ENCODE peak calls at places on chromosomes 5 and 9, in four cellular contexts. A is neural progenitor cell, Y is MM.1S, O is mammary epithelial cell. H is an unnamed sample.
A peak's percentile ranks its signal among the peaks of the same experiment; 100 is the strongest.

GRCh38 chr9:70043689-70044449 is at the start of gene MAMDC2:
- DNase-seq in O (peak; percentile 57), A (peak; percentile 78), Y (peak; percentile 33), H (no peak)

GRCh38 chr5:7546555-7546954 is 150.6 kb downstream of the ADCY2 start:
- DNase-seq in A (no peak), Y (no peak), O (no peak), H (no peak)

GRCh38 chr9:130167927-130168326 is 4.3 kb upstream of the NCS1 start:
- DNase-seq in A (no peak), Y (no peak), O (no peak), H (no peak)

GRCh38 chr5:145937432-145938250 is 1.3 kb downstream of the SH3RF2 start:
- DNase-seq in A (no peak), Y (no peak), O (peak; percentile 93), H (no peak)

GRCh38 chr5:132662925-132663770 is 5.2 kb downstream of the IL13 start:
- DNase-seq in A (no peak), O (no peak), Y (no peak), H (peak; percentile 53)

GRCh38 chr9:127809562-127810377 is 7.1 kb downstream of the FPGS start:
- DNase-seq in A (peak; percentile 87), O (peak; percentile 50), Y (no peak), H (no peak)

GRCh38 chr9:131179561-131180219 is 54.3 kb downstream of the NUP214 start:
- DNase-seq in O (no peak), Y (no peak), A (no peak), H (peak; percentile 89)

GRCh38 chr5:172405226-172405625 is 49.1 kb downstream of the SH3PXD2B start:
- DNase-seq in O (no peak), Y (no peak), A (no peak), H (no peak)

GRCh38 chr5:102554728-102555127 is 55.9 kb upstream of the SLCO6A1 start:
- DNase-seq in O (no peak), A (peak; percentile 32), Y (peak; percentile 38), H (peak; percentile 71)

GRCh38 chr9:124052401-124052800 is 40.8 kb downstream of the LHX2 start:
- DNase-seq in A (no peak), Y (no peak), O (no peak), H (no peak)

GRCh38 chr5:36985387-36985786 is 108.8 kb downstream of the NIPBL start:
- DNase-seq in Y (no peak), O (no peak), A (no peak), H (no peak)

GRCh38 chr5:167229751-167230150 is 1061.7 kb upstream of the WWC1 start:
- DNase-seq in Y (no peak), O (peak; percentile 19), A (no peak), H (no peak)

GRCh38 chr5:84403773-84404172 is 19.1 kb upstream of the EDIL3 start:
- DNase-seq in O (peak; percentile 96), A (no peak), Y (no peak), H (no peak)

GRCh38 chr5:56507348-56507930 is 274.3 kb upstream of the ANKRD55 start:
- DNase-seq in A (no peak), O (no peak), Y (no peak), H (no peak)

GRCh38 chr5:1669276-1670155 is 130.1 kb downstream of the MRPL36 start:
- DNase-seq in O (no peak), A (no peak), Y (no peak), H (no peak)

GRCh38 chr9:38144421-38144820 is 75.4 kb upstream of the SHB start:
- DNase-seq in O (peak; percentile 73), A (no peak), Y (no peak), H (no peak)

GRCh38 chr5:140605879-140606278 is 27.1 kb downstream of the CD14 start:
- DNase-seq in O (no peak), A (no peak), Y (no peak), H (no peak)

GRCh38 chr5:79181419-79182022 is 54.4 kb upstream of the JMY start:
- DNase-seq in A (no peak), Y (no peak), O (peak; percentile 26), H (no peak)

GRCh38 chr9:37036237-37037136 is 2.4 kb upstream of the PAX5 start:
- DNase-seq in O (no peak), A (peak; percentile 72), Y (peak; percentile 58), H (peak; percentile 85)

GRCh38 chr5:173331956-173332479 is 3.8 kb upstream of the STC2 start:
- DNase-seq in A (peak; percentile 83), Y (peak; percentile 81), O (peak; percentile 65), H (peak; percentile 95)

GRCh38 chr5:137167187-137167586 is 331.9 kb downstream of the SPOCK1 start:
- DNase-seq in A (no peak), Y (no peak), O (no peak), H (no peak)

GRCh38 chr5:132054697-132055440 is 5.6 kb upstream of the IL3 start:
- DNase-seq in O (no peak), A (no peak), Y (no peak), H (no peak)

GRCh38 chr5:34578962-34579361 is 77.2 kb upstream of the RAI14 start:
- DNase-seq in O (no peak), Y (no peak), A (no peak), H (no peak)

GRCh38 chr9:6133346-6134063 is 82.1 kb upstream of the IL33 start:
- DNase-seq in A (no peak), Y (peak; percentile 78), O (peak; percentile 95), H (no peak)

GRCh38 chr5:68542207-68542606 is 326.7 kb downstream of the PIK3R1 start:
- DNase-seq in Y (no peak), A (no peak), O (peak; percentile 80), H (no peak)

GRCh38 chr5:10366310-10367297 is 13.1 kb downstream of the MARCHF6 start:
- DNase-seq in A (no peak), Y (no peak), O (peak; percentile 72), H (no peak)

GRCh38 chr5:127298623-127299022 is 8.0 kb downstream of the MEGF10 start:
- DNase-seq in A (peak; percentile 37), O (no peak), Y (no peak), H (no peak)

GRCh38 chr9:108953983-108954574 is 19.9 kb downstream of the ABITRAM start:
- DNase-seq in A (peak; percentile 42), O (peak; percentile 16), Y (peak; percentile 55), H (peak; percentile 80)

GRCh38 chr5:158010831-158011230 is 151.9 kb upstream of the CLINT1 start:
- DNase-seq in O (no peak), A (no peak), Y (no peak), H (no peak)

GRCh38 chr9:114056527-114056926 is 21.6 kb downstream of the AMBP start:
- DNase-seq in A (no peak), O (no peak), Y (no peak), H (no peak)

GRCh38 chr9:38243993-38244392 is 148.5 kb upstream of the ALDH1B1 start:
- DNase-seq in A (no peak), O (no peak), Y (no peak), H (no peak)

GRCh38 chr9:16421534-16421933 is 448.9 kb downstream of the BNC2 start:
- DNase-seq in A (no peak), O (no peak), Y (no peak), H (no peak)

GRCh38 chr5:56818409-56819026 is 3.2 kb downstream of the MAP3K1 start:
- DNase-seq in A (no peak), O (peak; percentile 26), Y (no peak), H (peak; percentile 79)

DNA sequence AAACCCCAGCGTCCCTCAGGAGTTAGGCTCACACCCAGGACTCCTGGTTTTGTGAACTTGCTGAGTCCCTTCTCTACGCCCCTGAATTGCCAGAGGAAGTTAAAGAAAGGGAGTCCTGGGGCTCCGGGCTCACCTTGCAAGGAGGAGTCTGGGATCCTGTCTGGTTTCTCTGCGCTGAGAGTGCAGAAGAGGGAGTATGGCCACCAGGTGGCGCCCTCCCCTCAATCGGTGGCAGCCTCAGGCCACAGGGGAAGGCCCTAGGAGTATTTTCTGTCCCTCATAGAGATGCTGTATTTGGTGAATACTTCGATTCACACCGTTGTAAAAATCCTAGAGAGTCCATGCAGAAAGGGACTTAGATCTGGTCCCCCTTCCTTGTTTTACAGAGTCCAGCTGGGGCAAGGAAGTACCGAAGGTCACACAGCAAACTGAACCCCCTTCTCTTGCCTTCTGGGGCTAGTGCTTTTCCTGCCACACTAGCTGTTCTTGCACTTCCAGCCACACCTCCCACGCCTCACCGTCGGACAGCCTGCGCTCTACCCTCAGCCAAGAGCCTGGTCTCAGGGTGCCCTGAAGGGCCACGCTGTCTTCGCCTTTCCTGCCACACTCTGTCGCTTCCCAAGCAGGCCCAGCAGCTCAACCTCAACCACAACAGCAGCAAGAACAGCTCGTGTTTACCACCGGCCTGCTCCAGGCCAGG is 10.2 kb downstream of the HAND1 start:
- DNase-seq in Y (peak; percentile 66), O (peak; percentile 59), A (peak; percentile 88), H (peak; percentile 86)
- H2AFZ ChIP-seq in Y (peak overlapping the region; percentile 3), O (no peak overlapping the region), A (no peak overlapping the region), H (no peak overlapping the region)

DNA sequence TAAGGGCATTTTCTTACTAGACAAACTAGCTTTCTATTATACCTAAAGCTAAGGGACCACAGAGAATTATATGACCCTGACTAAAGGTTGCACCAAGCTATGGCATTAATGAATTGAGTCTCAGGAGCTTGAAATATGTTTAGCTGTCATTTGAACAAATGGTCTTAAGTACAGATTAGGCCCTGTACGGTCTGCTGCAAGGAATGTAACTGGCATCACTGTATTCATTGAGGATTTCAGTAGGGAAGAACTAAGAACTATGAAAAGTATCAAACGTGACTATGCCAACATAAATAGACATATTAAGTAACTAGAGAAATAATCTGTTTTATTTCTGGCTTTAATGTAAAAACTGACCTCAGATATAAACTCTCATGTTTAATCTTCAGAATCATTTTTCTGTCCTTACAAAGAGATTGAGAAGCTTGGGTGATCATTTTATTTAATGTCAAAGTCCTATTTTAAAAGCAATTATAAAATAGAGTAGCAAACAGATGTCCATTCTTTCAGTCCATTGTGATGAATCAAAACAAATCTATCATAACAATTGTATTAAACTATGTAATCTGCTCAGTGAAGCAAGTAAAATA is 845.9 kb downstream of the MAT2B start:
- DNase-seq in O (no peak), A (no peak), Y (no peak), H (no peak)
- H2AFZ ChIP-seq in O (no peak overlapping the region), A (no peak overlapping the region), Y (no peak overlapping the region), H (no peak overlapping the region)

GRCh38 chr9:116596646-116597045 is 90.5 kb upstream of the TRIM32 start:
- DNase-seq in Y (no peak), O (no peak), A (peak; percentile 33), H (no peak)

GRCh38 chr9:116594552-116594951 is 92.6 kb upstream of the TRIM32 start:
- DNase-seq in Y (no peak), O (peak; percentile 72), A (no peak), H (no peak)

GRCh38 chr9:116587919-116588318 is 99.2 kb upstream of the TRIM32 start:
- DNase-seq in A (no peak), Y (no peak), O (no peak), H (no peak)

GRCh38 chr9:116589392-116590354 is 97.4 kb upstream of the TRIM32 start:
- DNase-seq in O (peak; percentile 72), Y (peak; percentile 69), A (peak; percentile 65), H (peak; percentile 91)

DNA sequence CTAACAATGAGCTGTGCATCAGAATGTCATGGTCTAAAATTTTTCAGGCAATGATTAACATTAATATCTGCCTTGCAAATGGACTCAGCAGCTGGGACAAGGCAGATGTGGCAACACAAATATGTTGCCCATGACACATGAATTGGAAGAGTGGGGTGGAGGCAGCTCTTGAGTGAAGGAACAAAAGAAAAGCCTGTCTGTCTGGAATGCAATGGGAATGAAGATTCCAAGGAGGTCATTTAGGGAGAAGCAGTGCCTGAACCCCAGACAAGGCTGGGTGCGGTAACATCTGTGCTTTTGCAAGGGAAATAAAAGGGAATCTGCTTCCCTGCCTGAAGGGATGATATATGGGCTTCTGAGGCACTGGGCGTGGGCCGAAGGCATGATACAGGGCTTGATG is 94.2 kb upstream of the TRIM32 start:
- DNase-seq in A (no peak), Y (no peak), O (no peak), H (no peak)
- H2AFZ ChIP-seq in A (no peak overlapping the region), Y (no peak overlapping the region), O (no peak overlapping the region), H (no peak overlapping the region)

GRCh38 chr9:4965174-4965821 is 19.8 kb upstream of the JAK2 start:
- DNase-seq in O (no peak), Y (no peak), A (peak; percentile 2), H (peak; percentile 10)
- H2AFZ ChIP-seq in O (no peak overlapping the region), Y (no peak overlapping the region), A (no peak overlapping the region), H (no peak overlapping the region)